ENCODE peak calls at places on chromosomes 13 and 19, in four cellular contexts. One of them, this sample, is unnamed.

GRCh38 chr19:13052447-13053232 is 50.0 kb downstream of the LYL1 start:
- DNase-seq in tibial artery: no peak
- DNase-seq in CD8-positive, alpha-beta memory T cell: no peak
- DNase-seq in tibial nerve: no peak
- DNase-seq in this sample: no peak

GRCh38 chr13:35474551-35474950 is 1.9 kb downstream of the MAB21L1 start:
- DNase-seq in tibial artery: no peak
- DNase-seq in tibial nerve: no peak
- DNase-seq in CD8-positive, alpha-beta memory T cell: no peak
- DNase-seq in this sample: peak; percentile 14

GRCh38 chr13:46830405-46831005 is 33.5 kb upstream of the ESD start:
- DNase-seq in tibial artery: no peak
- DNase-seq in tibial nerve: no peak
- DNase-seq in CD8-positive, alpha-beta memory T cell: no peak
- DNase-seq in this sample: no peak

GRCh38 chr19:46221981-46222610 is 7.4 kb upstream of the IGFL1 start:
- DNase-seq in CD8-positive, alpha-beta memory T cell: no peak
- DNase-seq in tibial artery: peak; percentile 30
- DNase-seq in tibial nerve: peak; percentile 25
- DNase-seq in this sample: peak; percentile 78

GRCh38 chr19:50922316-50922853 is 11.2 kb upstream of the KLK4 start:
- DNase-seq in tibial artery: peak; percentile 28
- DNase-seq in CD8-positive, alpha-beta memory T cell: peak; percentile 59
- DNase-seq in tibial nerve: peak; percentile 23
- DNase-seq in this sample: peak; percentile 89

GRCh38 chr19:29401712-29402421 is 123.9 kb upstream of the VSTM2B start:
- DNase-seq in tibial nerve: no peak
- DNase-seq in tibial artery: no peak
- DNase-seq in CD8-positive, alpha-beta memory T cell: no peak
- DNase-seq in this sample: no peak

GRCh38 chr13:64158910-64159309 is 2743.3 kb upstream of the PCDH20 start:
- DNase-seq in tibial nerve: no peak
- DNase-seq in CD8-positive, alpha-beta memory T cell: no peak
- DNase-seq in tibial artery: no peak
- DNase-seq in this sample: no peak

GRCh38 chr13:48155850-48156249 is 60.9 kb upstream of the MED4 start:
- DNase-seq in CD8-positive, alpha-beta memory T cell: peak; percentile 2
- DNase-seq in tibial artery: no peak
- DNase-seq in tibial nerve: no peak
- DNase-seq in this sample: no peak

GRCh38 chr13:20404488-20405222 is 121.0 kb downstream of the CRYL1 start:
- DNase-seq in tibial artery: no peak
- DNase-seq in tibial nerve: no peak
- DNase-seq in CD8-positive, alpha-beta memory T cell: no peak
- DNase-seq in this sample: no peak

GRCh38 chr13:26759156-26759906 is 1.3 kb downstream of the GPR12 start:
- DNase-seq in CD8-positive, alpha-beta memory T cell: no peak
- DNase-seq in tibial nerve: no peak
- DNase-seq in tibial artery: no peak
- DNase-seq in this sample: peak; percentile 56

GRCh38 chr13:25561842-25562241 is 190.1 kb downstream of the ATP8A2 start:
- DNase-seq in CD8-positive, alpha-beta memory T cell: no peak
- DNase-seq in tibial nerve: no peak
- DNase-seq in tibial artery: no peak
- DNase-seq in this sample: no peak

GRCh38 chr19:15584541-15585115 is 30.4 kb upstream of the CYP4F8 start:
- DNase-seq in tibial nerve: peak; percentile 71
- DNase-seq in tibial artery: peak; percentile 80
- DNase-seq in CD8-positive, alpha-beta memory T cell: peak; percentile 77
- DNase-seq in this sample: peak; percentile 88

GRCh38 chr19:11921852-11922495 is 2.9 kb upstream of the ZNF700 start:
- DNase-seq in tibial artery: no peak
- DNase-seq in tibial nerve: no peak
- DNase-seq in CD8-positive, alpha-beta memory T cell: no peak
- DNase-seq in this sample: no peak

GRCh38 chr13:23378009-23378632 is 55.4 kb downstream of the SACS start:
- DNase-seq in tibial artery: peak; percentile 37
- DNase-seq in CD8-positive, alpha-beta memory T cell: no peak
- DNase-seq in tibial nerve: no peak
- DNase-seq in this sample: peak; percentile 23

DNA sequence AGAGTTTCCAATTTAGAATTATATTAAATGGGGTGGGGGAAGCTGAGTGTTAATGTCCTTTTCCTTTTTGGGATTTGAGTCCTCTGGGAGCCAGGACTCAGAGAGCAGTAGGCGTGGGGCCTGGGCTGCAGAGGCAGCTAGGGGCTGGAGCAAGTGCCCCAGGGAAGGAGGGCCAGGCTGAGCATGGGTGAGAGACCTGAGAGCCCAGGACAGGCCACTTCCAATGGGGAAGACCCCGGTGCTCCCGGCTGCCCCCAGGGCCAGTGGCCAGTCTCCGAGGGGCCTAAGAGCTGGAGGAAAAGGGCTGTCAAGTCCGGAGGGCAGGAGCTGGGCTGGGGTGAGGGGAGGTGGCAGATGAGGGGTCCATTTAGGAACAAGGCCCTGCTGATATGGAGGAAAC is 371.5 kb downstream of the ZNF536 start:
- DNase-seq in tibial nerve: no peak
- DNase-seq in CD8-positive, alpha-beta memory T cell: no peak
- DNase-seq in tibial artery: no peak
- DNase-seq in this sample: no peak
- H3K36me3 ChIP-seq in tibial nerve: no peaks in the 10 kb centered on the region
- H3K36me3 ChIP-seq in CD8-positive, alpha-beta memory T cell: no peaks in the 10 kb centered on the region
- H3K36me3 ChIP-seq in tibial artery: no peaks in the 10 kb centered on the region
- H3K36me3 ChIP-seq in this sample: no peaks in the 10 kb centered on the region

DNA sequence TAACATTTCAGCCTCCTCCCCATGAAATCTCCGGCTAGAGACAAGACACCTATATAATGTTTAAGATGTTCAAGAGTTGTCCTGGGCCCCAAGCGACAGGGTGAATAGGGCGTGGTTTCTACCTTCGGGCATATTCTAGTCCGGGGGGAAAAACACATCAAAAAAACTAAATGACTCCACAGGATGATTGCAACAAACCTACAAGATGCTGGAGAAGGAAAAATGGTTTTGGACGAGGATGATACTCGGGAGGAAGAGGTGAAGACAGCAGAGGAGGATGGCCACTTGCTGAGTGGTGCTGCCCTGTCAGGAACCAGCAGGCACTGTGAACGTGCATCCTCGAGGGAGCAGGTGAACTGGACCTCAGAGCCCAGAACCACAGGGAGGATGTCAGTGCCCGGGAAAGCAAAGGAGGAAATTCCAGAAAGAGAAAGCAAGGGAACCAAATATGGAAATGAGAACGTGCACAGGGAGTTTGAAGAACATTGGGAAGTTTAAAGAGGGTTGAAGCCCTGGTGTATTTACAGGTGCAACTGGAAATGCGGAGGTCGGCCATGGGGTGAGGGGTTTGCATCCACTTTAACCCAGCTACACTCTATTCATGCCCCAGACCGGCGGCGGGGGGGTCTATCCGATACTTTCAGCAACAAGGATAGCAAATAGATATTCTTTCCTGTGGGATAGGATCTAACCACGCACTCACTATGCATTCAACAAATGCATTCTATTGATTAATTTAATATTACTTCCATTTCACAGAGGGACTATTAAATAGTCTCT is 50.6 kb downstream of the COL4A1 start:
- DNase-seq in CD8-positive, alpha-beta memory T cell: no peak
- DNase-seq in tibial artery: no peak
- DNase-seq in tibial nerve: no peak
- DNase-seq in this sample: no peak
- H3K36me3 ChIP-seq in CD8-positive, alpha-beta memory T cell: no peaks in the 10 kb centered on the region
- H3K36me3 ChIP-seq in tibial artery: no peaks in the 10 kb centered on the region
- H3K36me3 ChIP-seq in tibial nerve: no peaks in the 10 kb centered on the region
- H3K36me3 ChIP-seq in this sample: no peaks in the 10 kb centered on the region

GRCh38 chr19:7556696-7557315 is 21.3 kb downstream of the PNPLA6 start:
- DNase-seq in tibial nerve: no peak
- DNase-seq in CD8-positive, alpha-beta memory T cell: no peak
- DNase-seq in tibial artery: no peak
- DNase-seq in this sample: peak; percentile 43
- H3K36me3 ChIP-seq in tibial nerve: peaks cover 2% of the 10 kb centered on the region
- H3K36me3 ChIP-seq in CD8-positive, alpha-beta memory T cell: peaks cover 18% of the 10 kb centered on the region
- H3K36me3 ChIP-seq in tibial artery: peaks cover 83% of the 10 kb centered on the region
- H3K36me3 ChIP-seq in this sample: peaks cover 11% of the 10 kb centered on the region

DNA sequence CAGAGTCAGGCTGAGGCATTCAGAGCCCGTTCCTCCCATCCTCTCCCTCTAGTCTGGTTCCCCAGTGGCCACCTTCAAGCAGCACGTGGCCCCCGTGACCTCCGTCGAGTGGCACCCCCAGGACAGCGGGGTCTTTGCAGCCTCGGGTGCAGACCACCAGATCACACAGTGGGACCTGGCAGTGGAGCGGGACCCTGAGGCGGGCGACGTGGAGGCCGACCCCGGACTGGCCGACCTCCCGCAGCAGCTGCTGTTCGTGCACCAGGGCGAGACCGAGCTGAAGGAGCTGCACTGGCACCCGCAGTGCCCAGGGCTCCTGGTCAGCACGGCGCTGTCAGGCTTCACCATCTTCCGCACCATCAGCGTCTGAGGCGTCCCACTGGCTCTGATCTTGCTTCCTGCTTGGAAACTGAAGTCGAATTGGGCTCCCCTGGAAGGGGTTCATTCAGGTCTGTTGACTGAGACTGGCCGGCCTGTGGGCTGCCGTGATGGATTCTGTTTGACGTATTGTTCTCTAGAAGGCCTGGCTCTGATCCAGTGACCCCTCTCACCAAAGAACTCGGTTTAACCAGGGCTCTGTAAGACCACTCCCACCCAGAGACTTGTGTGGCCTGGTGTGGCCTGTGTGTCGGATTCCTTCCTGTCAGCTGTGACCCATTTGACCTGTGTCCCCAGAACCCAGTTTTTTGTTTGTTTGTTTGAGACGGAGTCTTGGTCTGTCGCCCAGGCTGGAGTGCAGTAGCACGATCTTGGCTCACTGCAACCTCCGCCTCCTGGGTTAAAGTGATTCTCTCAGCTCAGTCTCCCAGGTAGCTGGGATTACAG is 2.5 kb upstream of the KCNJ14 start:
- DNase-seq in tibial nerve: no peak
- DNase-seq in tibial artery: no peak
- DNase-seq in CD8-positive, alpha-beta memory T cell: no peak
- DNase-seq in this sample: peak; percentile 44
- H3K36me3 ChIP-seq in tibial nerve: no peaks in the 10 kb centered on the region
- H3K36me3 ChIP-seq in tibial artery: peaks cover 70% of the 10 kb centered on the region
- H3K36me3 ChIP-seq in CD8-positive, alpha-beta memory T cell: peaks cover 47% of the 10 kb centered on the region
- H3K36me3 ChIP-seq in this sample: peaks cover 28% of the 10 kb centered on the region

DNA sequence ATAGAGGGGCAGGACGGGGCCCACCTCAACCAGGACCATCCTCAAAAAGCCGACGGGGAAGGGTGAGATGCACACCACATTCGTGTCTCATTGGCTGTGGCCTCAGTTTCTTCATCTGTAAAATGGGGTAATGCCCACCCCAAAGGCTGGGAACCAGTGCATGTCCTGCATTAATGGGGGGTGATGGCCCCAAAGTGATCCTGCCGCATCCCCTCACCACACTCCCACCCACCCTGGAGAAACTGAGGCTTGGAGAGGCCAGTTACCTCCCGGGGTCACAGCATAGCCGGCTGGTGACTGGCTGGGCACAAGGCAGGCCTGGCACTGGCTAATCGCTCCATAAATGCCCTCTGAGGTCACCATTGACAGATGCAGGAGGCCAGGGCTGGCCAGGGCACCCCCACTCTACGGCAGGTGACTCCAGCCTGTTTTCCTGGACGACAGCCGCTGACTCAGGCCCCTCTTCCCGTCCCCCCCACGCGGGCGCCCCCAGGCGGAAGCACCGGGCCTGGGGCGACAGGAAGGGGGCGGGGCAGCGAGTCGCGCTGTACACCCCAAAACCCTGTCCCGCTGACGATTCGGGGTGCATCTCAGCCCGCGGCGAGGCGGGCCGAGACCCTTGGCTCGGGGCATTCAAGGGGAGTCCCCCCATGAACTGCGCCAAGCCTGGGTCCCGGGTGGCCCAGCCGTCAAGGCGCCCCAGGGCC is 483 bp upstream of the MIDN start:
- DNase-seq in tibial nerve: no peak
- DNase-seq in CD8-positive, alpha-beta memory T cell: peak; percentile 72
- DNase-seq in tibial artery: peak; percentile 62
- DNase-seq in this sample: peak; percentile 93
- H3K36me3 ChIP-seq in tibial nerve: no peaks in the 10 kb centered on the region
- H3K36me3 ChIP-seq in CD8-positive, alpha-beta memory T cell: no peaks in the 10 kb centered on the region
- H3K36me3 ChIP-seq in tibial artery: peaks cover 15% of the 10 kb centered on the region
- H3K36me3 ChIP-seq in this sample: no peaks in the 10 kb centered on the region

GRCh38 chr19:38709671-38710415 is 34.4 kb downstream of the CAPN12 start:
- DNase-seq in CD8-positive, alpha-beta memory T cell: no peak
- DNase-seq in tibial nerve: no peak
- DNase-seq in tibial artery: no peak
- DNase-seq in this sample: no peak

GRCh38 chr19:38708413-38709024 is 35.8 kb downstream of the CAPN12 start:
- DNase-seq in CD8-positive, alpha-beta memory T cell: no peak
- DNase-seq in tibial artery: no peak
- DNase-seq in tibial nerve: no peak
- DNase-seq in this sample: no peak

GRCh38 chr19:38710416-38710702 is 33.9 kb downstream of the CAPN12 start:
- DNase-seq in tibial artery: no peak
- DNase-seq in tibial nerve: no peak
- DNase-seq in CD8-positive, alpha-beta memory T cell: no peak
- DNase-seq in this sample: no peak

GRCh38 chr19:38707512-38708114 is 36.7 kb downstream of the CAPN12 start:
- DNase-seq in tibial artery: peak; percentile 59
- DNase-seq in CD8-positive, alpha-beta memory T cell: no peak
- DNase-seq in tibial nerve: no peak
- DNase-seq in this sample: no peak

GRCh38 chr19:38709119-38709518 is 35.2 kb downstream of the CAPN12 start:
- DNase-seq in tibial artery: no peak
- DNase-seq in CD8-positive, alpha-beta memory T cell: no peak
- DNase-seq in tibial nerve: no peak
- DNase-seq in this sample: no peak
- H3K36me3 ChIP-seq in tibial artery: peaks cover 77% of the 10 kb centered on the region
- H3K36me3 ChIP-seq in CD8-positive, alpha-beta memory T cell: peaks cover 49% of the 10 kb centered on the region
- H3K36me3 ChIP-seq in tibial nerve: peaks cover 5% of the 10 kb centered on the region
- H3K36me3 ChIP-seq in this sample: peaks cover 89% of the 10 kb centered on the region

DNA sequence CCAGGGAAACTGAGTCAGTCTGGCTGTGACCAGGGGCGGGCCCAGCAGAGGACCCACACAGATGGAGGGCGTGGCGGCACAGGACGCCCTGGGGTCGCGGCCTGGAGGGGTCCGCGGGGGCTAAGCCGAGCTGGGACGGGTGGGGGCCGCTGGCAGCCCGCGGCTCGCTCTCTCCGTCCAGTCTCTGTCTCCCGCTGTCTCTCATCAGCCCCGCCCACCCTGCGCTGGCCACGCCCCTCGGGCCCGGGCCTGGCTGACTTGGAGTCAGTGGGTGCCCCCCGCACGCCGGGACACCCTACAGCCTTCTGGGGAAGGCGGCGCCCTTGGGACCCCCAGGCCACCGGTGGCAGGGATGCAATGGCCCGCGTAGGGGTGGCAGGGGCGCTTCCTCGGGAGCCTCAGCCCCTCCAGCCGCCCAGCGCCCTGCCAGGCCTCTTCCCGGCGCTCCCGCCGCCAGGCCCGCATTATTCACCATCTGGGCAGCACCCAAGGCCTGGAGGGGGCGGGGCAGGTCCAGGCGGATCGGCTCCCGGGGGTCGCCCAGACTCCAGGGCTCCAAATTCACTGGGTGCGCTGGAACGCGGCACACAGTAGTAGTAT is at the start of gene TBXA2R:
- DNase-seq in tibial artery: peak; percentile 88
- DNase-seq in CD8-positive, alpha-beta memory T cell: peak; percentile 24
- DNase-seq in tibial nerve: peak; percentile 78
- DNase-seq in this sample: peak; percentile 97
- H3K36me3 ChIP-seq in tibial artery: peaks cover 8% of the 10 kb centered on the region
- H3K36me3 ChIP-seq in CD8-positive, alpha-beta memory T cell: no peaks in the 10 kb centered on the region
- H3K36me3 ChIP-seq in tibial nerve: no peaks in the 10 kb centered on the region
- H3K36me3 ChIP-seq in this sample: peaks cover 1% of the 10 kb centered on the region

This sample was measured in H7.